ENCODE peak calls at places on chromosomes 6 and 20, in six cellular contexts. One of them, this sample, is unnamed.

GRCh38 chr6:31007694-31008093 is 2.6 kb upstream of the MUC22 start:
- DNase-seq in lower leg skin: no peak
- DNase-seq in foreskin keratinocyte: peak
- DNase-seq in type B pancreatic cell: no peak
- DNase-seq in brain microvascular endothelial cell: peak
- DNase-seq in AG09309: peak
- DNase-seq in this sample: no peak

GRCh38 chr6:35354361-35355135 is 12.2 kb downstream of the PPARD start:
- DNase-seq in lower leg skin: no peak
- DNase-seq in foreskin keratinocyte: no peak
- DNase-seq in type B pancreatic cell: no peak
- DNase-seq in brain microvascular endothelial cell: peak
- DNase-seq in AG09309: no peak
- DNase-seq in this sample: no peak

GRCh38 chr6:33885121-33886057 is 81.6 kb upstream of the MLN start:
- DNase-seq in lower leg skin: no peak
- DNase-seq in foreskin keratinocyte: no peak
- DNase-seq in type B pancreatic cell: no peak
- DNase-seq in brain microvascular endothelial cell: peak
- DNase-seq in AG09309: peak
- DNase-seq in this sample: no peak

GRCh38 chr6:16713597-16713996 is 47.7 kb downstream of the ATXN1 start:
- DNase-seq in lower leg skin: no peak
- DNase-seq in foreskin keratinocyte: no peak
- DNase-seq in type B pancreatic cell: no peak
- DNase-seq in brain microvascular endothelial cell: no peak
- DNase-seq in AG09309: no peak
- DNase-seq in this sample: no peak

GRCh38 chr6:109612268-109612667 is 78.7 kb downstream of the AK9 start:
- DNase-seq in lower leg skin: no peak
- DNase-seq in foreskin keratinocyte: no peak
- DNase-seq in type B pancreatic cell: no peak
- DNase-seq in brain microvascular endothelial cell: no peak
- DNase-seq in AG09309: no peak
- DNase-seq in this sample: no peak

GRCh38 chr6:87277123-87277522 is 45.3 kb upstream of the SMIM8 start:
- DNase-seq in lower leg skin: no peak
- DNase-seq in foreskin keratinocyte: peak
- DNase-seq in type B pancreatic cell: no peak
- DNase-seq in brain microvascular endothelial cell: peak
- DNase-seq in AG09309: no peak
- DNase-seq in this sample: no peak

GRCh38 chr6:42030585-42031506 is 19.5 kb upstream of the TAF8 start:
- DNase-seq in lower leg skin: no peak
- DNase-seq in foreskin keratinocyte: no peak
- DNase-seq in type B pancreatic cell: no peak
- DNase-seq in brain microvascular endothelial cell: peak
- DNase-seq in AG09309: no peak
- DNase-seq in this sample: no peak

GRCh38 chr6:7543761-7544424 is 2.4 kb downstream of the DSP start:
- DNase-seq in lower leg skin: no peak
- DNase-seq in foreskin keratinocyte: no peak
- DNase-seq in type B pancreatic cell: no peak
- DNase-seq in brain microvascular endothelial cell: no peak
- DNase-seq in AG09309: no peak
- DNase-seq in this sample: no peak

GRCh38 chr6:135985471-135985870 is 134.0 kb downstream of the PDE7B start:
- DNase-seq in lower leg skin: no peak
- DNase-seq in foreskin keratinocyte: no peak
- DNase-seq in type B pancreatic cell: no peak
- DNase-seq in brain microvascular endothelial cell: no peak
- DNase-seq in AG09309: no peak
- DNase-seq in this sample: no peak

GRCh38 chr6:142566628-142567396 is 265.0 kb downstream of the ADGRG6 start:
- DNase-seq in lower leg skin: peak
- DNase-seq in foreskin keratinocyte: peak
- DNase-seq in type B pancreatic cell: no peak
- DNase-seq in brain microvascular endothelial cell: peak
- DNase-seq in AG09309: no peak
- DNase-seq in this sample: peak

GRCh38 chr6:64737418-64737817 is 969.6 kb downstream of the EYS start:
- DNase-seq in lower leg skin: no peak
- DNase-seq in foreskin keratinocyte: no peak
- DNase-seq in type B pancreatic cell: no peak
- DNase-seq in brain microvascular endothelial cell: no peak
- DNase-seq in AG09309: no peak
- DNase-seq in this sample: no peak

GRCh38 chr6:64732888-64733287 is 974.1 kb downstream of the EYS start:
- DNase-seq in lower leg skin: no peak
- DNase-seq in foreskin keratinocyte: peak
- DNase-seq in type B pancreatic cell: no peak
- DNase-seq in brain microvascular endothelial cell: no peak
- DNase-seq in AG09309: no peak
- DNase-seq in this sample: no peak

GRCh38 chr6:64733433-64733832 is 973.6 kb downstream of the EYS start:
- DNase-seq in lower leg skin: no peak
- DNase-seq in foreskin keratinocyte: no peak
- DNase-seq in type B pancreatic cell: no peak
- DNase-seq in brain microvascular endothelial cell: no peak
- DNase-seq in AG09309: no peak
- DNase-seq in this sample: no peak

DNA sequence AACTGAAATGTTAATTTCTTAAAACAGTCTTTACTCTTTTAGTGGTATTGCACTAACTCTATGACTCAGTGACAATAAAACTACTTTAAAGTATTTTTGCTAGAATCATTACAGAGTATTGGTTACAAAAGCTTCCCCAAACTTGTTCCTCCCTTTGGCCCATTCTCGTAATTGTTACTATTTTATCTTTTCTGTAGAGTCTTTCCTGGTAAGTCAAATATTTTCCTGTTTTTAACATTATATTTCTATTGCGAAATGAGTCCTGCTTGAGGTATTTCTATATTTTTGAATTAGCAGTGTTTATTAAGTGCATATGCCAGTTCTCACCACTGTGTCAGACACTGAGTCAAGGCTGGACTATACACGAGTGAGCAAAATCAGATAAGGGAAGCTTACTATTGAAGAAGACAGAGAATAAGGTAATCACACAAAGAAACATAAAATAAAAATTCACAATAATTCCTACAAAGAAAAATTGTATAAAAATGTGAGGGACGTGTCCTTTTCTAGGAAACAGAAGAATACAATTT is 970.5 kb downstream of the EYS start:
- DNase-seq in lower leg skin: no peak
- DNase-seq in foreskin keratinocyte: no peak
- DNase-seq in type B pancreatic cell: no peak
- DNase-seq in brain microvascular endothelial cell: no peak
- DNase-seq in AG09309: no peak
- DNase-seq in this sample: no peak
- TF ChIP-seq CTCF in lower leg skin: no peak
- TF ChIP-seq CTCF in foreskin keratinocyte: no peak
- TF ChIP-seq CTCF in type B pancreatic cell: peak
- TF ChIP-seq CTCF in brain microvascular endothelial cell: peak
- TF ChIP-seq CTCF in AG09309: no peak
- TF ChIP-seq CTCF in this sample: no peak

GRCh38 chr6:75402296-75402695 is 91.3 kb downstream of the FILIP1 start:
- DNase-seq in lower leg skin: no peak
- DNase-seq in foreskin keratinocyte: no peak
- DNase-seq in type B pancreatic cell: no peak
- DNase-seq in brain microvascular endothelial cell: peak
- DNase-seq in AG09309: no peak
- DNase-seq in this sample: no peak
- TF ChIP-seq CTCF in lower leg skin: no peak
- TF ChIP-seq CTCF in foreskin keratinocyte: no peak
- TF ChIP-seq CTCF in type B pancreatic cell: no peak
- TF ChIP-seq CTCF in brain microvascular endothelial cell: no peak
- TF ChIP-seq CTCF in AG09309: no peak
- TF ChIP-seq CTCF in this sample: no peak

GRCh38 chr6:113190170-113190569 is 667.0 kb upstream of the MARCKS start:
- DNase-seq in lower leg skin: no peak
- DNase-seq in foreskin keratinocyte: no peak
- DNase-seq in type B pancreatic cell: no peak
- DNase-seq in brain microvascular endothelial cell: no peak
- DNase-seq in AG09309: no peak
- DNase-seq in this sample: no peak
- TF ChIP-seq CTCF in lower leg skin: no peak
- TF ChIP-seq CTCF in foreskin keratinocyte: peak
- TF ChIP-seq CTCF in type B pancreatic cell: peak
- TF ChIP-seq CTCF in brain microvascular endothelial cell: peak
- TF ChIP-seq CTCF in AG09309: no peak
- TF ChIP-seq CTCF in this sample: no peak

GRCh38 chr20:9172908-9173307 is 104.0 kb downstream of the PLCB4 start:
- DNase-seq in lower leg skin: no peak
- DNase-seq in foreskin keratinocyte: no peak
- DNase-seq in type B pancreatic cell: no peak
- DNase-seq in brain microvascular endothelial cell: no peak
- DNase-seq in AG09309: no peak
- DNase-seq in this sample: no peak
- TF ChIP-seq CTCF in lower leg skin: no peak
- TF ChIP-seq CTCF in foreskin keratinocyte: peak
- TF ChIP-seq CTCF in type B pancreatic cell: no peak
- TF ChIP-seq CTCF in brain microvascular endothelial cell: peak
- TF ChIP-seq CTCF in AG09309: peak
- TF ChIP-seq CTCF in this sample: no peak

DNA sequence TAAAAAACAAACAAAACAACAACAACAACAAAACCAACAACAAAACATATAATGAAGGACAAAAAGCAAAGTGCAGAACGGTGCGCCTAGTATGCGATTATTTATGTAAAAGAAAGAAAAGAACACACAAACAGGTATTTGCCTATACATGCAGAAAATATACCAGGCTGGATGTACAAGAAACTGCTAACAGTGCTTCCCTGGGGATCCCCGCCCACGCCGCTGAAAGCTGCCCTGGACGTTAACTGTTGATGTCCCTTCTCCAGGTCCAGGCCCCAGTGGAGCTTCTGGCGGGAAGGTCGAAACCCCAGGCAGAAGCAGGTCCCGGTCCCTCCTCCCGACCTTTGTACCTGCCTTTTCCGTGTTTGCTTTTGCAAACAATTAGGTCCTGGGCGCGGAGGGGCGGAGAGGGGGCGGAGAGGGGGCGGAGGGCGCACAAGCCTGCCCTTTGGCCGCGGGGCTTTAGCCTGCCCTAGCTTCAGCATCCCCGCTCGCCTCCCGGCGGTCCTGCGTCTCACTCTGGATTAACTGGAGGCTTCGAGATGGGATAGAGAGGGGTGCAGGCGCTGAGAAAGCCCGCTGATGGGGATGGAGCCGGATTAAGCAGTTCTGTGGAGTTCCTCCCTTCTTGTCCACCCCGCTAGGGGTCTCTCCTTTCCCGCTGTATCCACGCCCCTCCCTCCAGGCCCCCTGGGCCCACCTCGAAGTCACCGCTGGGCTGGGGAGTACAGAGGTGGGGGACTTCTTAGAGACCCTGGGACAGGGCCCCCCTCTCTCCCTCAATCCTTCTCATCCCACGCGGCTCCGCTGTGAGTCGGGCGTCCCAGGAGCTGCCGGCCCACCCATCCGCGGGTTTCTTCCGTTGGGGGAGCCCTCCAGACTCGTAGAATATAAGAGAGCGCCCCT is 8.2 kb upstream of the AHCY start:
- DNase-seq in lower leg skin: no peak
- DNase-seq in foreskin keratinocyte: no peak
- DNase-seq in type B pancreatic cell: no peak
- DNase-seq in brain microvascular endothelial cell: no peak
- DNase-seq in AG09309: no peak
- DNase-seq in this sample: peak
- TF ChIP-seq CTCF in lower leg skin: no peak
- TF ChIP-seq CTCF in foreskin keratinocyte: peak
- TF ChIP-seq CTCF in type B pancreatic cell: peak
- TF ChIP-seq CTCF in brain microvascular endothelial cell: peak
- TF ChIP-seq CTCF in AG09309: no peak
- TF ChIP-seq CTCF in this sample: peak

GRCh38 chr6:162177733-162178132 is 549.8 kb downstream of the PRKN start:
- DNase-seq in lower leg skin: no peak
- DNase-seq in foreskin keratinocyte: no peak
- DNase-seq in type B pancreatic cell: no peak
- DNase-seq in brain microvascular endothelial cell: peak
- DNase-seq in AG09309: no peak
- DNase-seq in this sample: no peak
- TF ChIP-seq CTCF in lower leg skin: no peak
- TF ChIP-seq CTCF in foreskin keratinocyte: peak
- TF ChIP-seq CTCF in type B pancreatic cell: peak
- TF ChIP-seq CTCF in brain microvascular endothelial cell: peak
- TF ChIP-seq CTCF in AG09309: no peak
- TF ChIP-seq CTCF in this sample: no peak

GRCh38 chr6:77893391-77893790 is 240.6 kb downstream of the MEI4 start:
- DNase-seq in lower leg skin: no peak
- DNase-seq in foreskin keratinocyte: no peak
- DNase-seq in type B pancreatic cell: no peak
- DNase-seq in brain microvascular endothelial cell: no peak
- DNase-seq in AG09309: no peak
- DNase-seq in this sample: no peak
- TF ChIP-seq CTCF in lower leg skin: no peak
- TF ChIP-seq CTCF in foreskin keratinocyte: no peak
- TF ChIP-seq CTCF in type B pancreatic cell: no peak
- TF ChIP-seq CTCF in brain microvascular endothelial cell: no peak
- TF ChIP-seq CTCF in AG09309: no peak
- TF ChIP-seq CTCF in this sample: no peak

GRCh38 chr20:36663026-36663425 is 17.0 kb upstream of the SLA2 start:
- DNase-seq in lower leg skin: no peak
- DNase-seq in foreskin keratinocyte: no peak
- DNase-seq in type B pancreatic cell: no peak
- DNase-seq in brain microvascular endothelial cell: no peak
- DNase-seq in AG09309: no peak
- DNase-seq in this sample: no peak

GRCh38 chr20:36670665-36671357 is 24.8 kb upstream of the SLA2 start:
- DNase-seq in lower leg skin: no peak
- DNase-seq in foreskin keratinocyte: no peak
- DNase-seq in type B pancreatic cell: no peak
- DNase-seq in brain microvascular endothelial cell: no peak
- DNase-seq in AG09309: no peak
- DNase-seq in this sample: no peak

DNA sequence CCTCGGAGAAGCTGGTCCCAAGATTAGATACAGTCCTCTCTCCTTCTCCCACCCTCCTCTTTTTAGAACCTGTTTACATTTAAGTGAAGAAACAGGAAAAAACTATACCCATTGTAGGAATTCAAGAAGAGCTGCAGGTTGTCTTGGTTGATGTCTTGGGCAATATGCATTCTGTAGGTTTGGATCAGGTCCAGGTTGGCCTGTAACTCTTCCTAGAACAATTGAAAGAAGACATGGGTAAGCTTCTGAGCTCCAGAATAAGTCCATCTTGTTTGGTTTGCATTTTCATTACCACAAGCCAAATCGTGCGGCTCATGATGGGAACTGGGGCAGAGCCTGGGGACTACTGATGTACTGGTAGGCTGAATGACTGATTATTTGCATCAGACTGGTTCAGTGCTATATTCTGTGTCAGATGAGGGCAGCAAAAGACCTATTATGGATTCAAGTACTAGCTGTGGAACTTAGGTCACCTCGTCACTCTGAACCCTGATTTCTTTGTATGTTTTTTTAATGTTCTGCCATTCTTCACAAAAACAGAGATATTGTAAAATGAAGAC is 20.3 kb upstream of the SLA2 start:
- DNase-seq in lower leg skin: no peak
- DNase-seq in foreskin keratinocyte: peak
- DNase-seq in type B pancreatic cell: no peak
- DNase-seq in brain microvascular endothelial cell: peak
- DNase-seq in AG09309: no peak
- DNase-seq in this sample: no peak
- TF ChIP-seq CTCF in lower leg skin: no peak
- TF ChIP-seq CTCF in foreskin keratinocyte: peak
- TF ChIP-seq CTCF in type B pancreatic cell: no peak
- TF ChIP-seq CTCF in brain microvascular endothelial cell: peak
- TF ChIP-seq CTCF in AG09309: peak
- TF ChIP-seq CTCF in this sample: no peak

GRCh38 chr20:41411458-41411857 is 44.8 kb upstream of the EMILIN3 start:
- DNase-seq in lower leg skin: no peak
- DNase-seq in foreskin keratinocyte: no peak
- DNase-seq in type B pancreatic cell: no peak
- DNase-seq in brain microvascular endothelial cell: no peak
- DNase-seq in AG09309: no peak
- DNase-seq in this sample: no peak
- TF ChIP-seq CTCF in lower leg skin: no peak
- TF ChIP-seq CTCF in foreskin keratinocyte: peak
- TF ChIP-seq CTCF in type B pancreatic cell: peak
- TF ChIP-seq CTCF in brain microvascular endothelial cell: peak
- TF ChIP-seq CTCF in AG09309: peak
- TF ChIP-seq CTCF in this sample: peak